ENCODE peak calls at places on chromosomes 16 and 17, in four cellular contexts. Q is GM04504; A is stimulated activated CD8-positive, alpha-beta memory T cell treated with anti-CD3 and anti-CD28 coated beads, Interleukin-4, amount 100 ng/mL, for 1 hour; V is thoracic aorta. U is an unnamed sample.

GRCh38 chr17:38873646-38874380 is 4.0 kb downstream of the LASP1 start:
- DNase-seq in Q (no peak), A (no peak), V (no peak), U (no peak)

GRCh38 chr17:28041844-28042656 is 427 bp upstream of the NLK start:
- DNase-seq in Q (no peak), A (no peak), V (no peak), U (no peak)

GRCh38 chr17:80029235-80029974 is 6.3 kb downstream of the TBC1D16 start:
- DNase-seq in Q (peak; percentile 71), A (no peak), V (peak; percentile 71), U (no peak)

GRCh38 chr17:43570518-43570928 is 24.4 kb upstream of the ETV4 start:
- DNase-seq in Q (peak; percentile 48), A (no peak), V (no peak), U (no peak)

GRCh38 chr16:89842471-89843408 is 14.5 kb downstream of the SPIRE2 start:
- DNase-seq in Q (no peak), A (no peak), V (no peak), U (no peak)

GRCh38 chr17:58565389-58566311 is 51.2 kb upstream of the MTMR4 start:
- DNase-seq in Q (no peak), A (no peak), V (no peak), U (no peak)

GRCh38 chr17:17836818-17837379 is at the start of gene SREBF1:
- DNase-seq in Q (no peak), A (peak; percentile 44), V (no peak), U (no peak)

GRCh38 chr17:43528319-43528987 is 17.7 kb downstream of the ETV4 start:
- DNase-seq in Q (no peak), A (no peak), V (no peak), U (no peak)

GRCh38 chr16:27639588-27640276 is 89.8 kb downstream of the KATNIP start:
- DNase-seq in Q (peak; percentile 10), A (no peak), V (no peak), U (no peak)

GRCh38 chr16:85258616-85259015 is 146.3 kb upstream of the CIBAR2 start:
- DNase-seq in Q (no peak), A (no peak), V (no peak), U (no peak)

GRCh38 chr16:57648125-57648524 is 19.7 kb downstream of the ADGRG1 start:
- DNase-seq in Q (no peak), A (no peak), V (no peak), U (no peak)

GRCh38 chr16:68893710-68894705 is 50.7 kb downstream of the TANGO6 start:
- DNase-seq in Q (no peak), A (no peak), V (no peak), U (no peak)

GRCh38 chr17:77609553-77610517 is 348.7 kb upstream of the TNRC6C start:
- DNase-seq in Q (no peak), A (peak; percentile 20), V (no peak), U (no peak)

GRCh38 chr17:81556175-81556691 is 4.1 kb upstream of the FAAP100 start:
- DNase-seq in Q (no peak), A (no peak), V (no peak), U (no peak)

GRCh38 chr16:12176051-12176450 is 199.5 kb downstream of the SNX29 start:
- DNase-seq in Q (no peak), A (no peak), V (no peak), U (no peak)

GRCh38 chr16:83338941-83339340 is 468.8 kb upstream of the HSBP1 start:
- DNase-seq in Q (no peak), A (no peak), V (no peak), U (no peak)

GRCh38 chr17:16486373-16487250 is 5.4 kb downstream of the LRRC75A start:
- DNase-seq in Q (peak; percentile 36), A (no peak), V (peak; percentile 39), U (peak; percentile 62)

GRCh38 chr16:54363760-54364159 is 77.2 kb upstream of the IRX3 start:
- DNase-seq in Q (no peak), A (no peak), V (no peak), U (no peak)

GRCh38 chr17:9151091-9151490 is 129.8 kb downstream of the NTN1 start:
- DNase-seq in Q (no peak), A (no peak), V (no peak), U (no peak)

GRCh38 chr17:27496971-27497370 is 40.7 kb downstream of the KSR1 start:
- DNase-seq in Q (no peak), A (no peak), V (no peak), U (no peak)

GRCh38 chr17:75067856-75068255 is 19.9 kb upstream of the SLC16A5 start:
- DNase-seq in Q (no peak), A (no peak), V (no peak), U (no peak)

GRCh38 chr17:57432507-57433277 is 176.4 kb downstream of the MSI2 start:
- DNase-seq in Q (no peak), A (no peak), V (no peak), U (no peak)

GRCh38 chr17:12113156-12113555 is 92.5 kb downstream of the MAP2K4 start:
- DNase-seq in Q (no peak), A (no peak), V (no peak), U (no peak)

GRCh38 chr16:83882118-83882879 is 16.6 kb upstream of the MLYCD start:
- DNase-seq in Q (no peak), A (no peak), V (no peak), U (no peak)

GRCh38 chr17:44353656-44354331 is 8.7 kb downstream of the GRN start:
- DNase-seq in Q (no peak), A (no peak), V (no peak), U (no peak)

GRCh38 chr17:49944451-49944850 is 24.5 kb upstream of the DLX4 start:
- DNase-seq in Q (no peak), A (no peak), V (no peak), U (no peak)

GRCh38 chr17:7823581-7824001 is 10.4 kb upstream of the KDM6B start:
- DNase-seq in Q (no peak), A (no peak), V (no peak), U (no peak)

GRCh38 chr16:73149329-73149728 is 101.4 kb upstream of the ZFHX3 start:
- DNase-seq in Q (no peak), A (no peak), V (no peak), U (no peak)

GRCh38 chr17:51152766-51153209 is 571 bp upstream of the NME1 start:
- DNase-seq in Q (no peak), A (no peak), V (no peak), U (no peak)

GRCh38 chr17:80790021-80790765 is 201.4 kb upstream of the CHMP6 start:
- DNase-seq in Q (no peak), A (no peak), V (no peak), U (no peak)

GRCh38 chr16:28182183-28182582 is 29.6 kb downstream of the XPO6 start:
- DNase-seq in Q (no peak), A (no peak), V (no peak), U (no peak)

GRCh38 chr17:32805029-32805976 is 71.6 kb downstream of the MYO1D start:
- DNase-seq in Q (no peak), A (no peak), V (no peak), U (no peak)

GRCh38 chr17:80124351-80124981 is 22.5 kb downstream of the EIF4A3 start:
- DNase-seq in Q (no peak), A (no peak), V (no peak), U (no peak)

GRCh38 chr16:52191533-52192134 is 355.3 kb downstream of the TOX3 start:
- DNase-seq in Q (peak; percentile 33), A (peak; percentile 29), V (no peak), U (peak; percentile 27)

GRCh38 chr17:1491406-1492248 is 859 bp downstream of the MYO1C start:
- DNase-seq in Q (no peak), A (no peak), V (no peak), U (no peak)

GRCh38 chr16:77816293-77816692 is 27.9 kb downstream of the VAT1L start:
- DNase-seq in Q (no peak), A (no peak), V (no peak), U (no peak)

GRCh38 chr17:75872434-75873351 is 5.7 kb downstream of the TRIM47 start:
- DNase-seq in Q (peak; percentile 53), A (peak; percentile 39), V (no peak), U (no peak)

GRCh38 chr17:16381496-16381820 is 567 bp downstream of the UBB start:
- DNase-seq in Q (no peak), A (no peak), V (no peak), U (no peak)

GRCh38 chr17:14882131-14882530 is 383.0 kb downstream of the PMP22 start:
- DNase-seq in Q (no peak), A (no peak), V (no peak), U (no peak)

U was measured in anterior cingulate cortex.